ENCODE peak calls at places on chromosomes 1 and 21, in six cellular contexts. B is foreskin keratinocyte; U is GM12892; E is GM20000; J is activated CD4-positive, alpha-beta T cell treated with anti-CD3 and anti-CD28 coated beads, Interleukin-2, amount 10 ng/mL, durations not matched to agents 7 days and 5 days; F is mucosa of gallbladder. R is an unnamed sample.

GRCh38 chr1:53526451-53527101 is 67.4 kb downstream of the DMRTB1 start:
- DNase-seq in B (no peak), U (no peak), E (no peak), J (no peak), F (peak), R (no peak)

GRCh38 chr1:226908913-226909312 is 31.2 kb upstream of the COQ8A start:
- DNase-seq in B (no peak), U (no peak), E (no peak), J (no peak), F (no peak), R (no peak)

GRCh38 chr1:67840449-67840848 is 7.2 kb upstream of the GNG12 start:
- DNase-seq in B (no peak), U (no peak), E (no peak), J (no peak), F (peak), R (no peak)

GRCh38 chr1:173150795-173151194 is 56.3 kb downstream of the TNFSF4 start:
- DNase-seq in B (no peak), U (no peak), E (no peak), J (no peak), F (no peak), R (no peak)

GRCh38 chr1:240190881-240191385 is 99.2 kb downstream of the FMN2 start:
- DNase-seq in B (no peak), U (no peak), E (no peak), J (no peak), F (peak), R (no peak)

GRCh38 chr21:17270234-17270633 is 242.6 kb upstream of the CXADR start:
- DNase-seq in B (peak), U (no peak), E (no peak), J (no peak), F (peak), R (no peak)

GRCh38 chr1:92486251-92487077 is at the start of gene GFI1:
- DNase-seq in B (no peak), U (peak), E (peak), J (peak), F (no peak), R (peak)

GRCh38 chr1:45012639-45013278 is 705 bp downstream of the UROD start:
- DNase-seq in B (peak), U (no peak), E (peak), J (peak), F (peak), R (no peak)

GRCh38 chr21:14241322-14241721 is 25.4 kb downstream of the RBM11 start:
- DNase-seq in B (no peak), U (no peak), E (no peak), J (no peak), F (no peak), R (no peak)

GRCh38 chr1:167191958-167192357 is 28.7 kb upstream of the POU2F1 start:
- DNase-seq in B (no peak), U (no peak), E (no peak), J (no peak), F (no peak), R (no peak)

GRCh38 chr1:960371-961131 is at the start of gene KLHL17:
- DNase-seq in B (no peak), U (peak), E (peak), J (peak), F (peak), R (peak)

GRCh38 chr1:145859491-145860159 is 744 bp upstream of the PIAS3 start:
- DNase-seq in B (peak), U (peak), E (peak), J (peak), F (peak), R (peak)

GRCh38 chr1:54282101-54282847 is 82.3 kb downstream of the MRPL37 start:
- DNase-seq in B (no peak), U (no peak), E (no peak), J (no peak), F (no peak), R (no peak)

GRCh38 chr1:171794085-171794484 is 12.6 kb downstream of the METTL13 start:
- DNase-seq in B (peak), U (no peak), E (no peak), J (peak), F (no peak), R (no peak)

GRCh38 chr1:46673749-46674182 is 2.1 kb downstream of the TEX38 start:
- DNase-seq in B (no peak), U (no peak), E (no peak), J (no peak), F (no peak), R (no peak)

GRCh38 chr1:3038113-3038551 is 16.9 kb downstream of the ACTRT2 start:
- DNase-seq in B (no peak), U (no peak), E (no peak), J (no peak), F (no peak), R (no peak)

GRCh38 chr1:156920233-156921052 is at the start of gene LRRC71:
- DNase-seq in B (no peak), U (peak), E (peak), J (peak), F (peak), R (peak)

GRCh38 chr1:8816306-8816705 is 1.1 kb downstream of the RERE start:
- DNase-seq in B (no peak), U (no peak), E (no peak), J (no peak), F (no peak), R (no peak)

GRCh38 chr1:179781962-179782361 is 38.9 kb downstream of the FAM163A start:
- DNase-seq in B (no peak), U (no peak), E (no peak), J (no peak), F (peak), R (no peak)

GRCh38 chr1:202710070-202711025 is at the start of gene SYT2:
- DNase-seq in B (no peak), U (no peak), E (no peak), J (peak), F (peak), R (no peak)

GRCh38 chr21:44708213-44708865 is 3.0 kb downstream of the TSPEAR start:
- DNase-seq in B (no peak), U (no peak), E (peak), J (no peak), F (no peak), R (no peak)

GRCh38 chr1:147840909-147841308 is 61.7 kb upstream of the GJA8 start:
- DNase-seq in B (no peak), U (no peak), E (peak), J (no peak), F (no peak), R (no peak)

GRCh38 chr1:203662821-203663220 is 36.2 kb downstream of the ATP2B4 start:
- DNase-seq in B (no peak), U (no peak), E (no peak), J (no peak), F (no peak), R (no peak)

GRCh38 chr1:153916297-153916696 is 6.5 kb downstream of the GATAD2B start:
- DNase-seq in B (no peak), U (no peak), E (no peak), J (no peak), F (no peak), R (no peak)

GRCh38 chr1:226281058-226281457 is 27.9 kb downstream of the LIN9 start:
- DNase-seq in B (no peak), U (no peak), E (no peak), J (no peak), F (no peak), R (no peak)

GRCh38 chr1:116667577-116668105 is at the start of gene IGSF3:
- DNase-seq in B (no peak), U (peak), E (peak), J (peak), F (peak), R (peak)